ENCODE peak calls at places on chromosomes 2 and 18, in five cellular contexts. A is ovary; X is A673; P is CD4-positive, CD25-positive, alpha-beta regulatory T cell; G is endothelial cell of umbilical vein. U is an unnamed sample.

GRCh38 chr2:237687666-237688065 is 60.3 kb downstream of the LRRFIP1 start:
- DNase-seq in A (peak), X (peak), P (peak), G (no peak), U (peak)

GRCh38 chr2:207767461-207768167 is 2.1 kb downstream of the FZD5 start:
- DNase-seq in A (peak), X (peak), P (no peak), G (peak), U (peak)

GRCh38 chr18:78754311-78755043 is 225.1 kb upstream of the SALL3 start:
- DNase-seq in A (no peak), X (no peak), P (no peak), G (no peak), U (no peak)

GRCh38 chr2:147715807-147716206 is 129.0 kb upstream of the ACVR2A start:
- DNase-seq in A (no peak), X (no peak), P (no peak), G (no peak), U (no peak)

GRCh38 chr2:170843656-170844055 is 27.0 kb downstream of the GAD1 start:
- DNase-seq in A (no peak), X (peak), P (no peak), G (peak), U (no peak)

GRCh38 chr2:99735753-99736152 is 245.9 kb upstream of the REV1 start:
- DNase-seq in A (no peak), X (no peak), P (no peak), G (no peak), U (no peak)

GRCh38 chr2:150214626-150215025 is 272.8 kb downstream of the RND3 start:
- DNase-seq in A (no peak), X (no peak), P (no peak), G (peak), U (no peak)

GRCh38 chr18:62637807-62638687 is 77.3 kb upstream of the PHLPP1 start:
- DNase-seq in A (no peak), X (peak), P (peak), G (peak), U (peak)

GRCh38 chr2:226721541-226721940 is 78.1 kb downstream of the IRS1 start:
- DNase-seq in A (peak), X (no peak), P (no peak), G (no peak), U (peak)

GRCh38 chr2:54336136-54336976 is 80.3 kb upstream of the TSPYL6 start:
- DNase-seq in A (no peak), X (no peak), P (no peak), G (no peak), U (no peak)

GRCh38 chr18:12886498-12887126 is 2.6 kb upstream of the PTPN2 start:
- DNase-seq in A (no peak), X (peak), P (no peak), G (no peak), U (no peak)

GRCh38 chr2:52390651-52391050 is 1358.7 kb upstream of the NRXN1 start:
- DNase-seq in A (no peak), X (no peak), P (no peak), G (no peak), U (no peak)

GRCh38 chr18:65751145-65752085 is 603 bp downstream of the CDH7 start:
- DNase-seq in A (no peak), X (no peak), P (no peak), G (no peak), U (peak)

GRCh38 chr2:8514748-8515389 is 167.0 kb upstream of the ID2 start:
- DNase-seq in A (no peak), X (no peak), P (peak), G (no peak), U (no peak)

GRCh38 chr2:8513601-8514273 is 168.1 kb upstream of the ID2 start:
- DNase-seq in A (no peak), X (no peak), P (no peak), G (no peak), U (no peak)

GRCh38 chr2:8515864-8516533 is 165.9 kb upstream of the ID2 start:
- DNase-seq in A (no peak), X (no peak), P (no peak), G (no peak), U (no peak)

GRCh38 chr2:8514274-8514662 is 167.6 kb upstream of the ID2 start:
- DNase-seq in A (no peak), X (no peak), P (no peak), G (no peak), U (no peak)

DNA sequence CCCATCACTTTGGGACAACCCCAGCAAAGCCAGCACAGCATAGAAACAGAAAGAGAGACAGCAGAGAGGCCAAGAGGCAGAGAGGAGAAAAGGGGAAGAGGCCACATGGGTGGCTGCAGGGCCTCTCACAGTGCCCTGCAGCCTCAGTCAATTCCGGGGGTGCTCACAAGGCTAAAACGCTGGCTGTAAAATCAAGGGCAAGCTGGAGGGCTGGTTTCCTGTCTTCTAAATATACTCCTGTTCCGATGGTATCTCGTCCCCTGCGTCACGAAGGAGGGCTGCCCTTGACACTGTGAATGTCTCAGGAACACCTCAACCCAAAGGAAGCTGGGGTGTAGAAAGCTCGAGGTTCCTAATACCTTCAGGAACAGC is 166.5 kb upstream of the ID2 start:
- DNase-seq in A (no peak), X (no peak), P (peak), G (no peak), U (peak)
- H3K4me3 ChIP-seq in A (no peak), X (no peak), P (peak), G (no peak), U (no peak)

GRCh38 chr2:213152888-213153287 is 1.5 kb upstream of the IKZF2 start:
- DNase-seq in A (no peak), X (no peak), P (no peak), G (no peak), U (no peak)
- H3K27ac ChIP-seq in A (peak), X (peak), P (peak), G (no peak), U (peak)

GRCh38 chr2:144937899-144938298 is 418.0 kb upstream of the ZEB2 start:
- DNase-seq in A (no peak), X (peak), P (no peak), G (no peak), U (no peak)
- H3K4me3 ChIP-seq in A (no peak), X (peak), P (no peak), G (no peak), U (no peak)

DNA sequence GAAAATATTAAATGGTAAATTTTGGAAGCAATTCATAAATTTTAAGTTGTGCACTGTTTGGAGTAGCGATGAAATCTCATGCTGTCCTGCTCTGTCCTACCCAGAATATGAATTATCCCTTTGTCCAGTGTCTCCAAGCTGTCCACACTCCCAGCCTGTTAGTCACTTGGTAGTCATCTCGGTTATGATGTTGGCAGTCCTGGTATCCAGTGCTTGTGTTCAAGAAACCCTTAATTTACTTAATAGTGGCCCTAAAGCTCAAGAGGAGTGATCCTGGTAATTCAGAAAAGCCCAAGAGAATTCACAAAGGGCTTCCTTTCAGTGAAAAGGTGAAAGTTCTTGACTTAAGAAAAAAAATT is 71.8 kb upstream of the STAM2 start:
- DNase-seq in A (no peak), X (no peak), P (no peak), G (no peak), U (no peak)
- H3K27ac ChIP-seq in A (no peak), X (no peak), P (no peak), G (no peak), U (no peak)

DNA sequence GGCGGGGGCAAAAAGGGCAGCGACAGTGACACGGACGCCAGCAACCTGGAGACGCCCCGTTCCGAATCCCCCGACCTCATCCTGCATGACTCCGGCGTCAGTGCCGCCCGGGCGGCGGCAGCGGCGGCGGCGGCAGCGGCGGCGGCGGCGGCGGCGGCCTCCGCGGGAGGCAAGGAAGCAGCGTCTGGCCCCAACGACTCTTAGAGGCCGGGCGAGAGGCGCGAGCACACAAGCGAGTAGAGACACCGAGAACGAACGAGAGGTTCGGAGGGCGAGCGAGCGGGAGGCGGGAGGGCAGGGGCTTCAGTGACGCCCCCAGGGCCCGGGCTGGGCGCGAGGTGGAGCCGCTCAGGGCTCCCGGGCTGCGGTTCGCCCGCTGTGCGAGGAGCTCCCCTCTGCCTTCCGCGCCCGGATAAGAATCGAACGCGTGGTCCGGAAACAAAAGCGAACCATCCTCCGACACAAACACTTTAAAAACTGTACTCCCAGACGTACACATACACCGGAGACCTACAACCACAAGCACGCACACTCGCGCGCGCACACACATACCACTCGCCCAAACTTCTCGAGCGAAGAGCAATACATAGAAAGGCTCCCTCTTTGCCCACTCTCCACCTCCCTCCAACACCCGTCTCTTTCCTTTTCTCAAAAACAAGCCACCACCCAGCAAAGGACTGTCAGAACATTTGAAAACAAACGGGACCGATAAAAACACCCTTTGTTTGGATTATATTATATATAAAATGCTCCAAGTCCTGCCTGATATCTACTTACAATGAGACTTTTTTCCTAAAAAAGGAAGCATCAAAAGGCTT is 2.8 kb downstream of the SP9 start:
- DNase-seq in A (no peak), X (peak), P (no peak), G (peak), U (no peak)
- H3K4me3 ChIP-seq in A (peak), X (peak), P (peak), G (no peak), U (peak)

GRCh38 chr2:60474301-60474700 is 79.2 kb downstream of the BCL11A start:
- DNase-seq in A (no peak), X (no peak), P (no peak), G (no peak), U (no peak)
- H3K27ac ChIP-seq in A (no peak), X (no peak), P (no peak), G (no peak), U (no peak)

DNA sequence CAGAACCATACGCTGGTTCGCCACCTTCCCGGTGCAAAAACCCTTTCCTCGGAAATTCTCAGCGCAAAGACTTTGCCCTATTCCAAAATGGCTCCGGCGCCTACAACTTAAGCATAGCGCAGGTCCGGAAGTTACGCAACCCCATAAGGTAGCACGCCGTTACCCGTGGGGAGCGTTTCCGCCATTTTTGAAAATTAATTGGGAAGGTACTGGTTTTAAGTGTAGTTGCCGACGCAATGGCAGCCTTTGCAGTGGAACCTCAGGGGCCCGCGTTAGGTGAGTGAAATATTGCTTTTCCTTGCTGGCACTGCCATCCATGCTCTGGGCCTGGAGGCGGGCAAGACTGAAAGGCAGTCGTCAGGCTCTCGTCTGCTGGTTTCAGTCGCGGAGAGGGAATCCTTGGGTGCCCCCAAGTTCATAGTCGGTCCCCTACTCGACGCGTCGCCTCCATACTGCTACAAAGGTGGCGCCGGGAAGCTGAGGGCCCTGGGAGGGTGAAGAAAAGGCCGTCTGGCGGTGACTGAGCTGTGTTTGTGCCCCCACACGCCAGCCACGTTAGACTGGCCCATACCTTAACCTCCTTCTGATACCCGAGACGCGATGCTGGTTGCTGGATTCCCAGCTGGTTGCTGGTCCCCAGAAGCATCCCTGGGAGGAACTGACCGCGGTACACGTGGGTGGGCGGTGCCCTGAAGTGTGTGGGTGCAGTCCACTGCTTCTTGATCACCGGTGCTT is at the start of gene NUP35:
- DNase-seq in A (peak), X (peak), P (peak), G (peak), U (peak)
- H3K4me3 ChIP-seq in A (peak), X (peak), P (peak), G (peak), U (peak)